ENCODE peak calls at places on chromosomes 4 and X, in six cellular contexts. One of them, this sample, is unnamed.

GRCh38 chr4:5192271-5192670 is 141.0 kb downstream of the STK32B start:
- DNase-seq in stimulated activated CD4-positive, alpha-beta T cell treated with anti-CD3 and anti-CD28 coated beads, Interleukin-1b, Interleukin-23, amount 100 ng/mL, for 4 hours: no peak
- DNase-seq in AML-193: no peak
- DNase-seq in Right ventricle myocardium superior: no peak
- DNase-seq in immature natural killer cell: no peak
- DNase-seq in GM20000: no peak
- DNase-seq in this sample: no peak

GRCh38 chrX:18210470-18210869 is 10.2 kb downstream of the BEND2 start:
- DNase-seq in stimulated activated CD4-positive, alpha-beta T cell treated with anti-CD3 and anti-CD28 coated beads, Interleukin-1b, Interleukin-23, amount 100 ng/mL, for 4 hours: no peak
- DNase-seq in AML-193: no peak
- DNase-seq in Right ventricle myocardium superior: no peak
- DNase-seq in immature natural killer cell: no peak
- DNase-seq in GM20000: no peak
- DNase-seq in this sample: no peak

GRCh38 chr4:44985152-44985551 is 258.8 kb upstream of the GNPDA2 start:
- DNase-seq in stimulated activated CD4-positive, alpha-beta T cell treated with anti-CD3 and anti-CD28 coated beads, Interleukin-1b, Interleukin-23, amount 100 ng/mL, for 4 hours: no peak
- DNase-seq in AML-193: no peak
- DNase-seq in Right ventricle myocardium superior: no peak
- DNase-seq in immature natural killer cell: no peak
- DNase-seq in GM20000: no peak
- DNase-seq in this sample: no peak

GRCh38 chrX:132631579-132632232 is 142.9 kb upstream of the MBNL3 start:
- DNase-seq in stimulated activated CD4-positive, alpha-beta T cell treated with anti-CD3 and anti-CD28 coated beads, Interleukin-1b, Interleukin-23, amount 100 ng/mL, for 4 hours: no peak
- DNase-seq in AML-193: no peak
- DNase-seq in Right ventricle myocardium superior: no peak
- DNase-seq in immature natural killer cell: peak; percentile 31
- DNase-seq in GM20000: peak; percentile 10
- DNase-seq in this sample: no peak

GRCh38 chr4:104490096-104490769 is 4.5 kb downstream of the CXXC4 start:
- DNase-seq in stimulated activated CD4-positive, alpha-beta T cell treated with anti-CD3 and anti-CD28 coated beads, Interleukin-1b, Interleukin-23, amount 100 ng/mL, for 4 hours: no peak
- DNase-seq in AML-193: no peak
- DNase-seq in Right ventricle myocardium superior: peak; percentile 26
- DNase-seq in immature natural killer cell: no peak
- DNase-seq in GM20000: peak; percentile 59
- DNase-seq in this sample: no peak

GRCh38 chrX:16953606-16954211 is 7.3 kb downstream of the REPS2 start:
- DNase-seq in stimulated activated CD4-positive, alpha-beta T cell treated with anti-CD3 and anti-CD28 coated beads, Interleukin-1b, Interleukin-23, amount 100 ng/mL, for 4 hours: no peak
- DNase-seq in AML-193: no peak
- DNase-seq in Right ventricle myocardium superior: no peak
- DNase-seq in immature natural killer cell: no peak
- DNase-seq in GM20000: no peak
- DNase-seq in this sample: no peak

GRCh38 chrX:100417671-100418070 is 7.6 kb upstream of the PCDH19 start:
- DNase-seq in stimulated activated CD4-positive, alpha-beta T cell treated with anti-CD3 and anti-CD28 coated beads, Interleukin-1b, Interleukin-23, amount 100 ng/mL, for 4 hours: no peak
- DNase-seq in AML-193: no peak
- DNase-seq in Right ventricle myocardium superior: no peak
- DNase-seq in immature natural killer cell: no peak
- DNase-seq in GM20000: no peak
- DNase-seq in this sample: no peak

GRCh38 chr4:7421356-7422097 is 13.2 kb downstream of the PSAPL1 start:
- DNase-seq in stimulated activated CD4-positive, alpha-beta T cell treated with anti-CD3 and anti-CD28 coated beads, Interleukin-1b, Interleukin-23, amount 100 ng/mL, for 4 hours: no peak
- DNase-seq in AML-193: no peak
- DNase-seq in Right ventricle myocardium superior: no peak
- DNase-seq in immature natural killer cell: no peak
- DNase-seq in GM20000: no peak
- DNase-seq in this sample: no peak

GRCh38 chr4:31737419-31737818 is 1017.2 kb downstream of the PCDH7 start:
- DNase-seq in stimulated activated CD4-positive, alpha-beta T cell treated with anti-CD3 and anti-CD28 coated beads, Interleukin-1b, Interleukin-23, amount 100 ng/mL, for 4 hours: no peak
- DNase-seq in AML-193: peak; percentile 92
- DNase-seq in Right ventricle myocardium superior: no peak
- DNase-seq in immature natural killer cell: no peak
- DNase-seq in GM20000: peak; percentile 5
- DNase-seq in this sample: peak; percentile 15

GRCh38 chr4:7326693-7327340 is 107.9 kb downstream of the PSAPL1 start:
- DNase-seq in stimulated activated CD4-positive, alpha-beta T cell treated with anti-CD3 and anti-CD28 coated beads, Interleukin-1b, Interleukin-23, amount 100 ng/mL, for 4 hours: no peak
- DNase-seq in AML-193: no peak
- DNase-seq in Right ventricle myocardium superior: peak; percentile 46
- DNase-seq in immature natural killer cell: no peak
- DNase-seq in GM20000: no peak
- DNase-seq in this sample: no peak

GRCh38 chr4:16140520-16141249 is 56.9 kb upstream of the PROM1 start:
- DNase-seq in stimulated activated CD4-positive, alpha-beta T cell treated with anti-CD3 and anti-CD28 coated beads, Interleukin-1b, Interleukin-23, amount 100 ng/mL, for 4 hours: no peak
- DNase-seq in AML-193: no peak
- DNase-seq in Right ventricle myocardium superior: no peak
- DNase-seq in immature natural killer cell: no peak
- DNase-seq in GM20000: no peak
- DNase-seq in this sample: no peak

GRCh38 chrX:91434351-91435168 is at the start of gene PABPC5:
- DNase-seq in stimulated activated CD4-positive, alpha-beta T cell treated with anti-CD3 and anti-CD28 coated beads, Interleukin-1b, Interleukin-23, amount 100 ng/mL, for 4 hours: no peak
- DNase-seq in AML-193: no peak
- DNase-seq in Right ventricle myocardium superior: peak; percentile 85
- DNase-seq in immature natural killer cell: no peak
- DNase-seq in GM20000: no peak
- DNase-seq in this sample: no peak

GRCh38 chrX:148290937-148291336 is 209.5 kb upstream of the AFF2 start:
- DNase-seq in stimulated activated CD4-positive, alpha-beta T cell treated with anti-CD3 and anti-CD28 coated beads, Interleukin-1b, Interleukin-23, amount 100 ng/mL, for 4 hours: no peak
- DNase-seq in AML-193: no peak
- DNase-seq in Right ventricle myocardium superior: no peak
- DNase-seq in immature natural killer cell: no peak
- DNase-seq in GM20000: no peak
- DNase-seq in this sample: no peak

GRCh38 chrX:24190500-24191156 is 41.1 kb downstream of the ZFX start:
- DNase-seq in stimulated activated CD4-positive, alpha-beta T cell treated with anti-CD3 and anti-CD28 coated beads, Interleukin-1b, Interleukin-23, amount 100 ng/mL, for 4 hours: no peak
- DNase-seq in AML-193: no peak
- DNase-seq in Right ventricle myocardium superior: no peak
- DNase-seq in immature natural killer cell: no peak
- DNase-seq in GM20000: no peak
- DNase-seq in this sample: no peak

GRCh38 chrX:9966775-9967408 is at the start of gene CLDN34:
- DNase-seq in stimulated activated CD4-positive, alpha-beta T cell treated with anti-CD3 and anti-CD28 coated beads, Interleukin-1b, Interleukin-23, amount 100 ng/mL, for 4 hours: no peak
- DNase-seq in AML-193: no peak
- DNase-seq in Right ventricle myocardium superior: no peak
- DNase-seq in immature natural killer cell: no peak
- DNase-seq in GM20000: no peak
- DNase-seq in this sample: no peak

This sample was measured in SIG-M5.